ENCODE peak calls at places on chromosomes 7 and 10, in four cellular contexts. O, U, W and H are unnamed samples.

GRCh38 chr10:34024708-34025425 is 690.4 kb upstream of the NRP1 start:
- DNase-seq in U (no peak), O (no peak), W (peak; percentile 31), H (no peak)

GRCh38 chr7:94396044-94396443 is 1.3 kb downstream of the COL1A2 start:
- DNase-seq in U (no peak), O (no peak), W (peak; percentile 84), H (no peak)

GRCh38 chr10:84401838-84402611 is 73.6 kb downstream of the CCSER2 start:
- DNase-seq in U (no peak), O (no peak), W (no peak), H (no peak)

GRCh38 chr7:5417106-5418071 is 6.2 kb downstream of the TNRC18 start:
- DNase-seq in U (no peak), O (no peak), W (peak; percentile 39), H (no peak)

GRCh38 chr10:79003183-79004100 is 65.3 kb upstream of the ZMIZ1 start:
- DNase-seq in U (no peak), O (no peak), W (peak; percentile 39), H (no peak)

GRCh38 chr7:66668677-66669076 is 40.0 kb downstream of the KCTD7 start:
- DNase-seq in O (no peak), W (no peak), U (no peak), H (no peak)

GRCh38 chr7:23472974-23473847 is 2.9 kb upstream of the IGF2BP3 start:
- DNase-seq in O (no peak), W (no peak), U (no peak), H (no peak)

GRCh38 chr7:13826752-13827151 is 162.7 kb downstream of the ETV1 start:
- DNase-seq in W (peak; percentile 45), U (no peak), O (no peak), H (no peak)

GRCh38 chr7:139071683-139072082 is 35.8 kb upstream of the ZC3HAV1L start:
- DNase-seq in U (no peak), W (no peak), O (no peak), H (no peak)

GRCh38 chr10:35573786-35574185 is 31.4 kb upstream of the GJD4 start:
- DNase-seq in O (no peak), W (no peak), U (no peak), H (no peak)

GRCh38 chr10:15725603-15726002 is 5.9 kb upstream of the ITGA8 start:
- DNase-seq in O (peak; percentile 44), U (peak; percentile 69), W (peak; percentile 48), H (no peak)

GRCh38 chr10:71831646-71832552 is 19.2 kb downstream of the PSAP start:
- DNase-seq in W (peak; percentile 57), U (no peak), O (no peak), H (no peak)

GRCh38 chr10:101940916-101941315 is 97.3 kb upstream of the KCNIP2 start:
- DNase-seq in O (no peak), U (no peak), W (peak; percentile 36), H (no peak)

GRCh38 chr7:5230272-5231067 is 40.4 kb downstream of the WIPI2 start:
- DNase-seq in U (no peak), O (no peak), W (no peak), H (no peak)

GRCh38 chr7:55019329-55019690 is 493 bp downstream of the EGFR start:
- DNase-seq in W (peak; percentile 36), O (peak; percentile 43), U (peak; percentile 55), H (peak; percentile 84)

GRCh38 chr7:7510814-7511213 is 24.9 kb downstream of the COL28A1 start:
- DNase-seq in O (no peak), W (no peak), U (no peak), H (no peak)

GRCh38 chr10:11162828-11163599 is 145.3 kb downstream of the CELF2 start:
- DNase-seq in W (no peak), O (no peak), U (peak; percentile 80), H (no peak)

GRCh38 chr7:17989546-17989945 is 38.1 kb downstream of the PRPS1L1 start:
- DNase-seq in O (no peak), W (peak; percentile 59), U (no peak), H (no peak)

GRCh38 chr10:24485299-24485698 is 238.4 kb downstream of the ARHGAP21 start:
- DNase-seq in O (no peak), W (no peak), U (no peak), H (no peak)

GRCh38 chr10:13348216-13349017 is at the start of gene SEPHS1:
- DNase-seq in W (peak; percentile 74), U (peak; percentile 94), O (peak; percentile 82), H (no peak)

GRCh38 chr7:55977831-55978230 is 13.4 kb downstream of the NIPSNAP2 start:
- DNase-seq in U (no peak), W (peak; percentile 79), O (no peak), H (no peak)

GRCh38 chr10:28302012-28302667 is 724 bp downstream of the MPP7 start:
- DNase-seq in O (peak; percentile 6), U (no peak), W (peak; percentile 42), H (no peak)

GRCh38 chr10:69948261-69948660 is 104.4 kb upstream of the MACROH2A2 start:
- DNase-seq in W (no peak), U (no peak), O (no peak), H (no peak)

GRCh38 chr7:30813466-30813865 is 42.2 kb downstream of the MINDY4 start:
- DNase-seq in W (no peak), O (no peak), U (no peak), H (no peak)

GRCh38 chr7:2143450-2143849 is 89.3 kb downstream of the MAD1L1 start:
- DNase-seq in O (no peak), W (no peak), U (no peak), H (no peak)

GRCh38 chr7:121605297-121605640 is 209.2 kb upstream of the FAM3C start:
- DNase-seq in U (no peak), O (no peak), W (peak; percentile 12), H (no peak)

GRCh38 chr10:33950216-33950615 is 615.7 kb upstream of the NRP1 start:
- DNase-seq in U (no peak), O (no peak), W (no peak), H (no peak)

GRCh38 chr7:123797673-123798526 is 47.1 kb upstream of the HYAL4 start:
- DNase-seq in O (peak; percentile 7), W (peak; percentile 95), U (peak; percentile 12), H (no peak)

GRCh38 chr10:90451283-90451682 is 406.6 kb downstream of the HTR7 start:
- DNase-seq in U (no peak), W (peak; percentile 34), O (no peak), H (no peak)

GRCh38 chr10:103703941-103704919 is 151.1 kb downstream of the SH3PXD2A start:
- DNase-seq in O (no peak), U (no peak), W (no peak), H (no peak)

GRCh38 chr10:103706760-103707159 is 148.6 kb downstream of the SH3PXD2A start:
- DNase-seq in U (no peak), W (no peak), O (no peak), H (no peak)

GRCh38 chr10:103708627-103709288 is 146.6 kb downstream of the SH3PXD2A start:
- DNase-seq in U (no peak), W (no peak), O (no peak), H (no peak)

GRCh38 chr10:103707956-103708626 is 147.3 kb downstream of the SH3PXD2A start:
- DNase-seq in W (no peak), U (no peak), O (no peak), H (no peak)

GRCh38 chr10:103706047-103706446 is 149.3 kb downstream of the SH3PXD2A start:
- DNase-seq in W (no peak), U (no peak), O (no peak), H (no peak)
- TF ChIP-seq CTCF in W (no peak), U (peak; percentile 6), O (no peak), H (peak; percentile 33)

DNA sequence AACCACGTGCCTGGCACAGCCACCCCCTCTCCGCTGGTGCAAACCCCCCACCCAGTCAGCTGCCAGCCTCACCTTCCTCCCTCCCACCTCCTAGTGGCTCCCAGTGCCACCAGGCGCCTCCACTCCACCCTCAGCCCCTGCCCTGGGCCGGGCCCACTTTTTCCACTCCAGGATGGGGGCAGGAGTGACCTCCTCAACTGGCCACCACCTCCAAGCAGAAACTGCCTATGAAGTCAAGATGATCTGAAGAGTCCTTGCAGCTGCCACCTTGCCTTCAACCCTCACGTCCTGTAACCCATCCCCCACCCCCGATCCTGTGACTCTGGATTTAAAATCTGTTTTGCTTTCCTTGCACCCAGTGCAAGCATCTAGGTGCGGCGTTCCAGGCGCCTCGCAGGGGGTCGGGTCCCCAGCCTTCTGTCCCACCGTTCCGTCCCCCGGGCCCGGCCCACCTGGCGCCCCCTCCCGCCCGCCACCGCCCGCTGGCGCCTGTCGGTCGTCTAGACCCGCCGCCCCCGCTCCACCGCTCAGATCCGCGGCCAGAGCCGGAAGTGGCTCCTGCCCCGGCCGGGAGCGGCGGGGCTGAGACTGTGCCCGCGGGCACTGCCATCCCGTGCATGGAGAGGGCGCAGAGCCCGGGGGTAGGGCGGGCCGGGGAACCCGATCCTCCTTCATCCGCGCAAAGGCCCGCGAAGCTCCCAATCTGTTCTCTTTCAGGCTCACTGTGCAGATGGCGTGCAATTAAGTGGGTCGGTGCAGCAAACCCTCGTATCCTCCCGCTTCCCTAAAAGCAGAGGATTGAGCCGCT is 51.2 kb upstream of the GTF2I start:
- DNase-seq in U (peak; percentile 62), W (peak; percentile 34), O (no peak), H (no peak)
- TF ChIP-seq CTCF in U (peak; percentile 1), W (no peak), O (no peak), H (peak; percentile 51)

DNA sequence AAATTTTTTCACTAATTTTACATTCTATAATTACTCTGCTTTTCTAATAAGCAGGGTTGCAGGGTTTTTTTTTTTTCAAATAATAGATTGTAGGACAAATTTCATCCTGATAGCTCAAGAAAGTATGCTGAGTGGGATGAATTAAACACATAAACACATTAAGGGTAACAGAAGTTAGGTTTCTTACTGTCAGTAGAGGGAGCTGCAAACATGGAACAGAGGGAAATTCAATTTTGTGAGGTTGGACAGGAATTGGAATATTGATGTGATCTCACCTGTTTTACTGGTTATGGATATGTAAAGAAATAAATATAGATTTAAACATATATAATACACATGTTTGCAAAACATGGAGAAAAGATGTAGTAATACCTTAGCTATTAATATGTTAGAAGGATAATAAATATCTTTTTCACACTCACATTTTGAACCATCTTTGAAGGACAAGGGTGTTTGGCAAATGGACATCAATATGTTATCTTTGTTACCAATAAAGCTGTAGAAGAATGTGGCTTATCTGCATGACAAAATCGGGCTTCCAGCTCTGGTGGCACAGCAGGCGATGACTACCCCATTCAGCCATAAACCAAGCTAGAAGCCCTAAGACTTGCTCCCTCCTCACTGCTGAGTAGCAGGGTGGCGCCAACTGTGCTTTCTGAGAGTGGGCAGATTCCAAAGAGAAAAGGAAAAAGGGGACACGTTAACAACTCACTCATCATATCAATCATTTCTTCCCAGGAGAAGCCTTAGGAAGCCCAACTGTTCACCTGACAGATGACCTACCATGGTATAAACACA is 1257.4 kb downstream of the GATA3 start:
- DNase-seq in W (no peak), O (no peak), U (no peak), H (no peak)
- TF ChIP-seq CTCF in W (peak; percentile 40), O (peak; percentile 18), U (no peak), H (peak; percentile 67)

GRCh38 chr10:30792025-30792424 is 162.5 kb upstream of the LYZL2 start:
- DNase-seq in U (no peak), O (no peak), W (no peak), H (no peak)
- TF ChIP-seq CTCF in U (no peak), O (no peak), W (no peak), H (no peak)

DNA sequence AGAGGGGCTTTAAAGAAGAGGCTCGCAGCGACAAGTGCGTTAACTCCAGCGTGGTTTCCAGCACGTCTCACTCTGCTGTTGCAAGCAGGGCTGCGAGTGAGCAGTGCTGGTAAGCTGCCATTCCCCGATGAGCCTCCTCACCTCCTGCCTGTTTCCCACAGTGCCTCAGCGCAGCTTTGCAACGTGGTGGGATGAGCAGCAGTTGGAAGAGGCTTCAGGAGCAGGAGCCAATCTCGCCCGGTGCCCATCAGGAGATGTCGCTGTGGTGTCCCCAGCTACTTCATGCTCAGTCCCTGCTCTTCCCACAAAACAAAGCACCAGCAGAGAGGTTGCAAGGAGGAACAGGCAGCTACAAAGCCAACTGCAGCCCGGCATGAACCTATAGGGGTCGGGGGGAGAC is 2.4 kb upstream of the ADARB2 start:
- DNase-seq in U (no peak), O (no peak), W (no peak), H (no peak)
- TF ChIP-seq CTCF in U (no peak), O (no peak), W (no peak), H (no peak)